ENCODE peak calls at places on chromosomes 11 and 22, in ten cellular contexts. J, S, N, X, H, T, K, P, Y and O are unnamed samples.

GRCh38 chr11:124415356-124415923 is 9.2 kb downstream of the OR8B4 start:
- DNase-seq in J (peak), S (peak), N (no peak), X (peak), H (no peak), T (no peak), K (peak), P (peak), Y (peak), O (peak)

GRCh38 chr11:25910090-25910489 is 421.8 kb upstream of the ANO3 start:
- DNase-seq in J (peak), S (no peak), N (no peak), X (no peak), H (no peak), T (no peak), K (no peak), P (no peak), Y (peak), O (no peak)

GRCh38 chr22:38657248-38657909 is 941 bp downstream of the CBY1 start:
- DNase-seq in J (peak), S (peak), N (peak), X (peak), H (no peak), T (no peak), K (peak), P (peak), Y (peak), O (peak)

GRCh38 chr11:64385953-64386704 is 27.2 kb downstream of the RPS6KA4 start:
- DNase-seq in J (peak), S (no peak), N (no peak), X (peak), H (no peak), T (no peak), K (peak), P (peak), Y (peak), O (no peak)

GRCh38 chr11:118921121-118921928 is 4.4 kb downstream of the BCL9L start:
- DNase-seq in J (peak), S (peak), N (peak), X (peak), H (no peak), T (no peak), K (peak), P (no peak), Y (peak), O (peak)

GRCh38 chr11:33932721-33933120 is 40.8 kb upstream of the LMO2 start:
- DNase-seq in J (no peak), S (no peak), N (no peak), X (no peak), H (no peak), T (no peak), K (no peak), P (no peak), Y (no peak), O (no peak)

GRCh38 chr11:75196426-75196825 is 44.1 kb upstream of the TPBGL start:
- DNase-seq in J (no peak), S (no peak), N (no peak), X (no peak), H (no peak), T (no peak), K (no peak), P (no peak), Y (no peak), O (no peak)

GRCh38 chr11:79466411-79466810 is 25.6 kb upstream of the TENM4 start:
- DNase-seq in J (peak), S (peak), N (no peak), X (peak), H (no peak), T (no peak), K (peak), P (no peak), Y (peak), O (peak)

GRCh38 chr22:28180804-28181203 is 261.7 kb upstream of the PITPNB start:
- DNase-seq in J (no peak), S (no peak), N (no peak), X (peak), H (no peak), T (no peak), K (peak), P (no peak), Y (no peak), O (no peak)

GRCh38 chr11:29184939-29185890 is 831.6 kb downstream of the KCNA4 start:
- DNase-seq in J (peak), S (peak), N (no peak), X (peak), H (no peak), T (no peak), K (peak), P (no peak), Y (peak), O (peak)

GRCh38 chr11:66281001-66281400 is 3.0 kb downstream of the CNIH2 start:
- DNase-seq in J (no peak), S (no peak), N (no peak), X (peak), H (no peak), T (no peak), K (no peak), P (no peak), Y (no peak), O (peak)

GRCh38 chr11:8717876-8718753 is 35.5 kb downstream of the RPL27A start:
- DNase-seq in J (peak), S (peak), N (peak), X (peak), H (peak), T (no peak), K (peak), P (no peak), Y (peak), O (peak)

GRCh38 chr22:27181537-27181936 is 524.1 kb downstream of the MIAT start:
- DNase-seq in J (no peak), S (no peak), N (no peak), X (no peak), H (no peak), T (no peak), K (no peak), P (no peak), Y (no peak), O (no peak)

GRCh38 chr11:17978553-17979287 is 34.1 kb downstream of the SERGEF start:
- DNase-seq in J (peak), S (peak), N (peak), X (peak), H (peak), T (no peak), K (peak), P (peak), Y (peak), O (peak)

GRCh38 chr11:95345651-95346050 is 114.6 kb upstream of the SESN3 start:
- DNase-seq in J (no peak), S (no peak), N (no peak), X (no peak), H (no peak), T (no peak), K (no peak), P (no peak), Y (no peak), O (no peak)

GRCh38 chr22:17786435-17787158 is 12.3 kb upstream of the BID start:
- DNase-seq in J (peak), S (peak), N (no peak), X (peak), H (peak), T (no peak), K (peak), P (peak), Y (peak), O (peak)

GRCh38 chr11:73393479-73394415 is 17.5 kb downstream of the RELT start:
- DNase-seq in J (peak), S (peak), N (peak), X (peak), H (peak), T (no peak), K (peak), P (peak), Y (peak), O (peak)

GRCh38 chr11:124481365-124482323 is 36.1 kb upstream of the OR8B8 start:
- DNase-seq in J (peak), S (peak), N (no peak), X (peak), H (no peak), T (no peak), K (peak), P (peak), Y (peak), O (peak)

GRCh38 chr11:9568854-9569587 is 4.4 kb upstream of the WEE1 start:
- DNase-seq in J (peak), S (peak), N (peak), X (peak), H (peak), T (no peak), K (peak), P (no peak), Y (peak), O (peak)

GRCh38 chr22:19974935-19975706 is 33.5 kb upstream of the TXNRD2 start:
- DNase-seq in J (no peak), S (no peak), N (no peak), X (no peak), H (no peak), T (no peak), K (peak), P (no peak), Y (peak), O (peak)

GRCh38 chr22:19832476-19833108 is 22.1 kb downstream of the GNB1L start:
- DNase-seq in J (no peak), S (no peak), N (no peak), X (no peak), H (no peak), T (no peak), K (no peak), P (peak), Y (no peak), O (no peak)

GRCh38 chr11:104581246-104581980 is 316.8 kb downstream of the CASP12 start:
- DNase-seq in J (peak), S (no peak), N (no peak), X (peak), H (no peak), T (no peak), K (peak), P (no peak), Y (peak), O (no peak)

GRCh38 chr11:130598433-130598832 is 150.0 kb downstream of the ADAMTS15 start:
- DNase-seq in J (no peak), S (no peak), N (no peak), X (no peak), H (no peak), T (no peak), K (no peak), P (no peak), Y (no peak), O (no peak)
- H3K4me3 ChIP-seq in J (no peak), S (no peak), N (no peak), X (no peak), H (no peak), T (no peak), K (no peak), P (no peak), Y (no peak), O (no peak)

DNA sequence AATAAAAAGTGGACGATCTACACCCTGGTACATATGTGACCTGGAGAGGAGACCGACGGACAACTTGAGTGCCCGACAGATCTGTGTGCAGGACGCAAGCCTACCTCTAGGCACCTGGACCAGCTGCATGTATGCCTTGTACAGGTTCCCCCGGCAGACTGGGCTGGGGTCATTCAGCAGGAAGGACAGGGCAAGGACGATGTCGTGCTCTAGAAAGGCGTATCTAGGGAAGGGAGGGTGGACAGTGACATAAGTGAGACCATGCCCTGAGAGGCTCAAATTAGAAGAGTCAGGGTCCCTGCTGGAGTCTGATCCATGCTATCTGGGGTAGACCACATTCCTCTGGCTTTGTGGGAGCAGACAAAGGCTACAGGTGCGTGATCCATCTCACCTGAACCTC is 7.9 kb downstream of the RSPH14 start:
- DNase-seq in J (no peak), S (no peak), N (no peak), X (no peak), H (no peak), T (no peak), K (no peak), P (no peak), Y (no peak), O (no peak)
- TF ChIP-seq CTCF in J (no peak), S (no peak), N (no peak), X (no peak), H (no peak), T (no peak), K (no peak), P (no peak), Y (no peak), O (no peak)

GRCh38 chr11:47946682-47947575 is 33.4 kb upstream of the PTPRJ start:
- DNase-seq in J (peak), S (peak), N (peak), X (peak), H (peak), T (peak), K (peak), P (no peak), Y (peak), O (peak)
- H3K4me3 ChIP-seq in J (no peak), S (no peak), N (no peak), X (no peak), H (no peak), T (no peak), K (no peak), P (no peak), Y (no peak), O (no peak)

DNA sequence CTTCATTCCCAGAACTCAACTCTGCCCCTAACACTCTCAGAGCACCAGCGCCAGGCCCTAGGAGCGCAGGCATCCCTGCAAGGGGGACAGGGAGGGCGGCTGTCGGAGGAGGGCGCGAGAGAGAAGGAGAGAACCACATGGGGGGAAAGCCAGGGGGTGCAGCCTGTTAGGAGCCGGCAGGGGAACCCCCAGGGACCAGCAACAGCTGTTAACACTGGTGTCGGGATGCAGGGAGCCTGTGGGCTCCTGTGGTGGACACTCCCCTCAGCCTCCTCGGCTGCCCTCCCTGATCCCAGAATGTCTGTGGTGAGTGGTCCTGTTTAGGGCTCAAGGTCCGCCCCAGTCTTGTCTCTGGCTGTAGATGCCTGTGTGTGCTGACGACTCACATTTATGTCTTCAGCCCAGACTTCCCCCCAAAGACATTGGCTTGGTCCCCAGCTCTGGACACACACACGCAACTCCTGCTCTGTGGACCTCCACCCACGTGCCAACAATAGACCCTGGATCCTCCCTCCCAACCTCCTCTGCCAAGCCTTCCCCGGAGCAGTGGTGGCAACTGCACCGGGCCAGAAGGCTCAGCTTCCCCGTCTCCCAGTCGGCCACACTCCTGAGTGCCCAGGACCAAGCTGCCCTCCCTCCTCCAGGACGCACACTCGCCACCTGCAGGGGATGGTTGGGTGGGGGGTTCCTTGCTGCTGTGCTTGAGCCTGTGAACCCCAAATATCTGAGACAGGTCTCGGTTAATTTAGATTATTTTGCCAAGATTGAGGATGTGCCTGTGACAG is 817 bp upstream of the IFITM5 start:
- DNase-seq in J (peak), S (peak), N (peak), X (no peak), H (peak), T (no peak), K (peak), P (peak), Y (no peak), O (peak)
- TF ChIP-seq CTCF in J (peak), S (peak), N (no peak), X (peak), H (no peak), T (no peak), K (peak), P (peak), Y (no peak), O (peak)

DNA sequence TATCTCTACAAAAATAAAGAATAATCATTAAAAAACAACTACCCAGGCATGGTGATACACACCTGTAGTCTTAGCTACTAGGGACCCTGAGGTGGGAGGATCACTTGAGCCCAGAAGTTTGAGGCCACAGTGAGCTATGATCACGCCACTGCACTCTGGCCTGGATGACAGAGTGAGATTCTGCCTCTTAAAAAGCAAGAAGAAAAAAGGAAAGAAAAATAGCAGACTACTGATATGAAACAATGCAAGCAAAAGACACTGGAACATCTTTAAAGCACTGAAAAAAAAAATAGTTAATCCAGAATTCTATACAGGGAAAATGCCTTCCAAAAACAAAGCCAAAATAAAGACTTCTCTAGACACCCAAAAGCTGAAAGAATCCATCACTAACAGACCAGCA is 5.9 kb downstream of the VPS37C start:
- DNase-seq in J (no peak), S (no peak), N (no peak), X (no peak), H (no peak), T (no peak), K (no peak), P (no peak), Y (no peak), O (no peak)
- H3K4me3 ChIP-seq in J (no peak), S (no peak), N (no peak), X (no peak), H (no peak), T (no peak), K (no peak), P (no peak), Y (no peak), O (no peak)

GRCh38 chr11:105642870-105643269 is 33.0 kb downstream of the GRIA4 start:
- DNase-seq in J (no peak), S (no peak), N (no peak), X (no peak), H (no peak), T (no peak), K (no peak), P (no peak), Y (no peak), O (no peak)

GRCh38 chr11:105647780-105648179 is 37.9 kb downstream of the GRIA4 start:
- DNase-seq in J (no peak), S (no peak), N (no peak), X (no peak), H (no peak), T (no peak), K (no peak), P (no peak), Y (no peak), O (no peak)

GRCh38 chr11:105648762-105649161 is 38.9 kb downstream of the GRIA4 start:
- DNase-seq in J (no peak), S (no peak), N (no peak), X (no peak), H (no peak), T (no peak), K (no peak), P (no peak), Y (no peak), O (no peak)
- TF ChIP-seq CTCF in J (no peak), S (no peak), N (no peak), X (no peak), H (no peak), T (no peak), K (no peak), P (no peak), Y (no peak), O (no peak)

GRCh38 chr11:67421421-67422031 is 6.0 kb downstream of the CARNS1 start:
- DNase-seq in J (no peak), S (no peak), N (no peak), X (no peak), H (no peak), T (no peak), K (no peak), P (no peak), Y (no peak), O (no peak)
- H3K4me3 ChIP-seq in J (no peak), S (peak), N (peak), X (no peak), H (peak), T (peak), K (peak), P (no peak), Y (peak), O (peak)

DNA sequence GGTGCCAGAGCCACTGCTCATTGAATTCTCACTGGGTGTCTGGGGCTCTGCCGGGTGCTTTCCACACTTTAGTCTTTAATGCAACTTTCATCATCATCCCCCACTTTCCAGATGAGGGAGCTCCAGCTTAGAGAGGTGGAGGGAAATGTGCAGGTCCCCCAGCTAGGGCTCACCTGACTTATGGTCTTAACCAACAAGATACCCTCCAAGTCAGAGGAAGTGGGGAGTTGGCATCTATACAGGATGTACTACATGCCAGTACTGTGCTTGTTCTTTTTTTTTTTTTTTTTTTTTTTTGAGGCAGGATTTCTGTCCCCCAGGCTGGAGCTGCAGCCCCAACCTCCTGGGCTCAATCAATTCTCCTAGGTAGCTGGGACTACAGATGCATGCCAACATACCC is 26.3 kb downstream of the C22orf42 start:
- DNase-seq in J (no peak), S (no peak), N (no peak), X (no peak), H (no peak), T (no peak), K (no peak), P (no peak), Y (no peak), O (no peak)
- TF ChIP-seq CTCF in J (no peak), S (no peak), N (no peak), X (no peak), H (no peak), T (no peak), K (no peak), P (no peak), Y (no peak), O (no peak)

GRCh38 chr11:68031136-68031459 is 617 bp downstream of the NDUFS8 start:
- DNase-seq in J (no peak), S (no peak), N (no peak), X (peak), H (no peak), T (no peak), K (peak), P (no peak), Y (no peak), O (peak)

GRCh38 chr11:68033708-68034045 is 3.2 kb downstream of the NDUFS8 start:
- DNase-seq in J (no peak), S (no peak), N (peak), X (no peak), H (peak), T (no peak), K (no peak), P (no peak), Y (no peak), O (no peak)

GRCh38 chr11:68032997-68033707 is 2.7 kb downstream of the NDUFS8 start:
- DNase-seq in J (no peak), S (no peak), N (peak), X (no peak), H (no peak), T (no peak), K (no peak), P (no peak), Y (no peak), O (no peak)

GRCh38 chr11:68030318-68031135 is at the start of gene NDUFS8:
- DNase-seq in J (peak), S (peak), N (peak), X (peak), H (peak), T (peak), K (peak), P (peak), Y (peak), O (peak)

DNA sequence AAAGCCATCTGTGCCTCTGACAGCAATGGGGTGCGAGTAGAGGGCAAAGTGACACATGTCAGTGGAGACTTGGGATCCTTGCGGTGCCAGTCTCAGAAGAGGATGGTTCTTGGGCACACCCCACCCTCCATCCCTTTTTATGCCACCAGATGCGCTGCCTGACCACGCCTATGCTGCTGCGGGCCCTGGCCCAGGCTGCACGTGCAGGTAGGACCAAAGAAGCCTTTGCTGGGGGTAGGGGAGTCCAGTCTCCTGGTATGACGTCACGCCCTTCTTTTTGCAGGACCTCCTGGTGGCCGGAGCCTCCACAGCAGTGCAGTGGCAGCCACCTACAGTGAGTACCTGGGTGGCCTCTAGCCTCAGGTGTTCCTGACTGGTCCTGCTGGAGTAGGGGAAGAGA is 1.5 kb downstream of the NDUFS8 start:
- DNase-seq in J (no peak), S (no peak), N (peak), X (no peak), H (no peak), T (no peak), K (no peak), P (no peak), Y (no peak), O (no peak)
- H3K4me3 ChIP-seq in J (no peak), S (no peak), N (no peak), X (peak), H (peak), T (no peak), K (no peak), P (no peak), Y (no peak), O (no peak)